ENCODE peak calls at places on chromosome 2, in five cellular contexts. Q is HCT116, F is GM12878, R is K562, X is HepG2. Y is an unnamed sample.

GRCh38 chr2:40282428-40282827 is 169.5 kb downstream of the SLC8A1 start:
- DNase-seq in Q (no peak), F (peak; percentile 5), R (no peak), X (no peak), Y (no peak)

GRCh38 chr2:5720426-5720825 is 28.2 kb downstream of the SOX11 start:
- DNase-seq in Q (no peak), F (no peak), R (no peak), X (no peak), Y (no peak)

GRCh38 chr2:43399515-43400245 is 173.3 kb upstream of the ZFP36L2 start:
- DNase-seq in Q (no peak), F (no peak), R (no peak), X (no peak), Y (peak; percentile 63)

GRCh38 chr2:32011566-32011960 is 755 bp upstream of the MEMO1 start:
- DNase-seq in Q (no peak), F (no peak), R (no peak), X (no peak), Y (no peak)

GRCh38 chr2:127092951-127093516 is 13.9 kb downstream of the BIN1 start:
- DNase-seq in Q (no peak), F (no peak), R (no peak), X (no peak), Y (no peak)

GRCh38 chr2:73730810-73731209 is 6.3 kb downstream of the TPRKB start:
- DNase-seq in Q (no peak), F (no peak), R (no peak), X (no peak), Y (peak; percentile 72)

GRCh38 chr2:65580824-65581223 is 148.4 kb upstream of the SPRED2 start:
- DNase-seq in Q (no peak), F (no peak), R (no peak), X (no peak), Y (no peak)

GRCh38 chr2:168054657-168055056 is 192.7 kb downstream of the STK39 start:
- DNase-seq in Q (no peak), F (no peak), R (no peak), X (no peak), Y (no peak)

GRCh38 chr2:42901076-42901645 is 108.8 kb upstream of the HAAO start:
- DNase-seq in Q (no peak), F (no peak), R (no peak), X (no peak), Y (peak; percentile 18)

GRCh38 chr2:102020596-102021170 is 28.9 kb downstream of the IL1R2 start:
- DNase-seq in Q (peak; percentile 61), F (no peak), R (peak; percentile 83), X (peak; percentile 80), Y (peak; percentile 83)

DNA sequence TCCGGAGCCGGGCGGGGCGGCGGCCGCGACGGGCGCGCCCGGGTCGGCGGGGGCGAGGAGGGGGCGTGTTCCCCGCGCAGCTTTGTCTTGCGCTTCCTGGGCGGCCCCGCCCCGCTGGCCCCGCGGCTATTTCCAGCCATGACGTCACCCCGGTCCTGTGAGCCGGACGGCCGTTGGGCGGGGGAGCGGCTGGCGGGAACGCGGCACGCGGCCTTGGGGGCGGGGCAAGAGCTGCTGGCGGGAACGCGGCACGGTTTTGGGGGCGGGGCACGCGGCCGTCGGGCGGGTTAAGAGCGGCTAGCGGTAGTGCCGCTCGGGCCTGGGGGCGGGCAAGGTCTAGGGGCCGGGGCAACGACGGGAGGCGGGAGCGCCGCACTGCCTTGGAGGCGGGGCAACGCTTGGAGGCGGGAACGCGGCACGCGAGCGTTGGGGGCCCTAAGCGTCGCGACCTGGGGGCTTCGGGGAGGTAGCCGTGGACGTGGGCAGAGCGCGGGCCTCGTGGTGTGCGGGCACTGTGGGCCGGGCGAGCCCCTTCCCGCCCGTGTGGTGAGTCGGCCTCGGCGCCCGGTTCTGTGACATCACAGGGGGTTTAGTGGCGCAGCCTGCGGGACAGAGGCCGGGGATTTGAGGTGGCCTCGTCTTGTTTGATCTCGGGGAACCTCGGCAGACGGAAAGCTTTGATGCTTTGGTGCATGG is 704 bp downstream of the KLF11 start:
- DNase-seq in Q (peak; percentile 75), F (no peak), R (peak; percentile 92), X (peak; percentile 64), Y (peak; percentile 92)
- TF ChIP-seq EZH2 in Q (no peak), F (no peak), R (no peak), X (no peak), Y (no peak)

DNA sequence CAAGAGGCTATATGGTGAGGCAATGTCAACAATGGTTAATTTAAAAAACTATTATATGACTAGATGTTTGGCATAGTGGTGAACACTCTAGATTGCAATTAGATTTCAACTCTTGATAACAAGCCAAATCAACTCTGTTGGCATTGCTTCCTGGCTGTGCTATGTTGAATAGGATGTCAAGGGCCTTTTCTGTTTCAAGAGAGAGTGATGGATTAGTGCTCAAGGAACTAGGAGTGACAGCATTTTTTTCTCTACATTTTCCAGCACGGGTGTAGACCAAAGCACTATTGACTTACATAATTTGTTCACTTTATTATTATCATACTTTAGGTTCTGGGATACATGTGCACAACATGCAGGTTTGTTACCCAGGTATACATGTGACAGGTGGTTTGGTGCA is 172.5 kb upstream of the KCNH7 start:
- DNase-seq in Q (no peak), F (no peak), R (no peak), X (no peak), Y (no peak)
- TF ChIP-seq MAX in Q (no peak), F (no peak), R (no peak), X (no peak), Y (no peak)

DNA sequence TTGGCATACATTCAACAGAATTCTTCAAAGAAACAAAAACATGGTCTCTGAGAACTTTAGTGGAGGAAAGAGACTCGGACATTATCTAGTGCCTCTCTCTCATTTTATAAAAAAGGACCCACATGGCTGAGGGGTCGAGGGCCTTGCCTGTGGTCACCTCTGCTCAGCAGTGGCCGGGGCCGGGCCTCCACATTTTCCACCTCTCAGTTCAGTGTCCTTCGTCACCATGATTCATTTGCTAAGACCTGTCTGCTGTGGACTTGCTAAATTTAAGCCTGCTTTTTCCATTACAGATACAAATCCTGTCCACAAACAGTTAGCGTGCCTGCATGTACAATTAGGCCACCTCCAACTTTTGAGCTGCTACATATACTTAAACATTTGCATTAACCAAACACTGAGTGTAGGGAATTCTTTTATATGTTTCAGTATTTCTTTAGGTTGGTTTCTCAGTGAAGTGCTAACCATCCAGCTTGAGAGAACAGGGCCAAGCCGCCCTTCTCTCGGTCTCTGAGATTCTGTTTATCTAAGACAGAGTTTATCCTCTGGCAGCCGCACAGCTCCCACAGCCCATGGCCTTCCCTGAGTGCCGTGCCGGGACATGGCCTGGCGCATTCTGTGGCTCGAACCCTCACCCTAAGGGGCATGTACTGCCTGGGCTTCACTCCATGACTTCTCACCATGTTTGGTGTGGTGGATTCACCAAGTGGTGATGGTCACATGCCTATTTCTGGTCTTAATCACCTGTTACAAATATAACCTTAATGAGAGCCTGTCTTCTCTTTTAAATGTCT is 46.2 kb downstream of the COA5 start:
- DNase-seq in Q (no peak), F (no peak), R (no peak), X (no peak), Y (no peak)
- TF ChIP-seq POLR2A in Q (no peak), F (no peak), R (no peak), X (no peak), Y (no peak)

GRCh38 chr2:163734911-163735691 is 707 bp downstream of the FIGN start:
- DNase-seq in Q (no peak), F (no peak), R (no peak), X (no peak), Y (peak; percentile 64)
- TF ChIP-seq EZH2 in Q (no peak), F (no peak), R (no peak), X (no peak), Y (no peak)

GRCh38 chr2:152541712-152542111 is 175.5 kb downstream of the PRPF40A start:
- DNase-seq in Q (no peak), F (no peak), R (no peak), X (no peak), Y (no peak)
- TF ChIP-seq MAX in Q (no peak), F (no peak), R (no peak), X (no peak), Y (no peak)

GRCh38 chr2:217939629-217940245 is 63.1 kb downstream of the TNS1 start:
- DNase-seq in Q (no peak), F (no peak), R (no peak), X (no peak), Y (no peak)
- TF ChIP-seq POLR2A in Q (no peak), F (no peak), R (no peak), X (no peak), Y (no peak)

DNA sequence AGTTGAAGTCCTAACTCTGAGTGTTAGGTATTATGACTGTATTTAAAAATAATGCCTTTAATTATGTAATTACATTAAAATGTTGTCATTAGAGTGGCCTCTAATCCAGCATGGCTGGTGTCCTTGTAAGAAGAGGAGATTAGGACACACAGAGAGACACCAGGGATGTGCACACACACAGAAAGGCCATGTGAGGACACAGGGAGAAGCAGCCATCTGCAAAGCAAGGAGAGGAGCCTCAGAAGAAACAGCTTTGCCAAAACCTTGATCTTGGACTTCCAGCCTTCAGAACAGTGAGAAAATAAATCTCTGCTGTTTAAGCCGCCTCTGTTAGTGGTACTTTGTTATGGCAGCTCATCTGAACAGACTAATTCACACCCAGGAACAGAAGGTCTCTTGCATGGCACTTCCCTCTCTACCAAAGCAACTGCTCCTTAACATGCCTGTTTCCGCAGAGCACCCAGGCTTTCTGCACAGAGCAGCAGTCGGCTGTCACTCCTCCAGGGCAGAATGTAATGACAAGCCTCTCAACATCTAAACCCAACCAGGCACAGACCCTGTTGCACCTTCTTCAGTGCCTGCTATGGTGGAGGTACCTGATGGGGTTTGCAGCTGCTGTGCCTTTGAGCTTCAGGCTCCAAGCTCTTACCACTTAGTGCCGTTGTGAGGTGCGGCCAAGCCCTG is 377.7 kb downstream of the TDRD15 start:
- DNase-seq in Q (no peak), F (no peak), R (no peak), X (no peak), Y (no peak)
- TF ChIP-seq EZH2 in Q (no peak), F (no peak), R (no peak), X (no peak), Y (no peak)

DNA sequence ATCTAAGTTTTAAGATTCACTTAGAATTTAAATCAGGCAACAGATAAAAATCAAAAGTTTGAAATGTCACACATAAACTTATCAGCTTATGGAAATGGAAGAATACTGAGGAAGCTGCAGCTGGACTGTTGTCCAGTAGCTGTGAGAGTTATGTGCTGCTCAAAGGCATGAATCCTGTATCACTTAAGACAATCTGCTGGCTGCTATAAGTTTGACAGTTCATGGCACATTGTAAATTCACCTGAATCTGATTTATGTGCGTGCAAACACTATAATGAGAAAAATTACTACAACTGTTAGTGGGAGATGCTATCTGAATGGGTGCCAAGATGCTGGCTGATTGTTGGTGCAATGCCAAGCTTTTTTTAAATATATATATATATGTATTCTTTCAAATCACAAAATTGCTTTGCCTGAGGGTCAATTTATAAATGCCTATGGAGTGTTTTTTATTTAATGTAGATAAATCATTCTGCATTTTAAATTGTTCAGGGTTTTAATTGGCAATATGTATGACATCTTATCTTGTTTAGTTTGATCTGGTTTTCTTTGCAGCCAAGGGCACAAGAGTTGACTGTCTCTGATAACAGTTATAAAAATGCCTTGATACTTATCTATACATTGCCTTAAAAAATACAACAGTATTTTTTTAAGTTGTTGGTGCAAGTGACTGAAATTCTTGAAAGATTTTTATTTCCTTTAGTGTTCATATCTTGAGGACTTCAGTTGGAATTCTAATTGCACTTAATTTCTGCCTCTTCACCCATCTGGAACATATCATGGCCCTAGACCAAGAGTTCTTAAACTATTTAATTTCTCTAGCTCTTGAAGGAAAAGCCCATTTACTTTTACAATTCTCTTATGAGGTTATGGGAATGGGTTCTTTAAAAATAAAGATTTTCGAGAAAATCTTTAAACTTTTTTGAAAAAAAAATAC is 48.7 kb downstream of the CAVIN2 start:
- DNase-seq in Q (no peak), F (no peak), R (no peak), X (no peak), Y (no peak)
- TF ChIP-seq MAX in Q (no peak), F (no peak), R (no peak), X (no peak), Y (no peak)

Y was measured in endothelial cell of umbilical vein.